ENCODE peak calls at places on chromosomes 13 and 19, in seven cellular contexts. One of them, this sample, is unnamed.

GRCh38 chr13:31625115-31625514 is 114.2 kb upstream of the RXFP2 start:
- DNase-seq in chondrocyte: no peak
- DNase-seq in neural progenitor cell: no peak
- DNase-seq in fibroblast of lung: no peak
- DNase-seq in kidney: no peak
- DNase-seq in CD8-positive, alpha-beta T cell: no peak
- DNase-seq in fibroblast of mammary gland: peak; percentile 69
- DNase-seq in this sample: no peak

GRCh38 chr13:22828081-22828480 is 352.7 kb upstream of the SGCG start:
- DNase-seq in CD8-positive, alpha-beta T cell: no peak
- DNase-seq in fibroblast of mammary gland: peak; percentile 0
- DNase-seq in neural progenitor cell: no peak
- DNase-seq in kidney: no peak
- DNase-seq in chondrocyte: no peak
- DNase-seq in fibroblast of lung: no peak
- DNase-seq in this sample: no peak

GRCh38 chr19:31699421-31699820 is 350.2 kb upstream of the TSHZ3 start:
- DNase-seq in fibroblast of lung: no peak
- DNase-seq in chondrocyte: no peak
- DNase-seq in neural progenitor cell: peak; percentile 39
- DNase-seq in CD8-positive, alpha-beta T cell: no peak
- DNase-seq in kidney: no peak
- DNase-seq in fibroblast of mammary gland: no peak
- DNase-seq in this sample: no peak

GRCh38 chr13:43368003-43368402 is 344.6 kb downstream of the DNAJC15 start:
- DNase-seq in kidney: no peak
- DNase-seq in neural progenitor cell: no peak
- DNase-seq in fibroblast of mammary gland: peak; percentile 29
- DNase-seq in CD8-positive, alpha-beta T cell: no peak
- DNase-seq in fibroblast of lung: peak; percentile 15
- DNase-seq in chondrocyte: no peak
- DNase-seq in this sample: no peak

GRCh38 chr19:1082165-1082927 is 12.8 kb downstream of the POLR2E start:
- DNase-seq in chondrocyte: peak; percentile 84
- DNase-seq in neural progenitor cell: peak; percentile 98
- DNase-seq in kidney: peak; percentile 97
- DNase-seq in fibroblast of mammary gland: no peak
- DNase-seq in fibroblast of lung: no peak
- DNase-seq in CD8-positive, alpha-beta T cell: peak; percentile 75
- DNase-seq in this sample: peak; percentile 81

GRCh38 chr13:44368599-44369368 is 4.8 kb upstream of the SERP2 start:
- DNase-seq in neural progenitor cell: no peak
- DNase-seq in chondrocyte: no peak
- DNase-seq in CD8-positive, alpha-beta T cell: no peak
- DNase-seq in fibroblast of lung: no peak
- DNase-seq in fibroblast of mammary gland: no peak
- DNase-seq in kidney: no peak
- DNase-seq in this sample: no peak

GRCh38 chr13:109665211-109665610 is 121.2 kb downstream of the IRS2 start:
- DNase-seq in CD8-positive, alpha-beta T cell: no peak
- DNase-seq in fibroblast of mammary gland: no peak
- DNase-seq in kidney: no peak
- DNase-seq in chondrocyte: no peak
- DNase-seq in fibroblast of lung: no peak
- DNase-seq in neural progenitor cell: no peak
- DNase-seq in this sample: no peak

GRCh38 chr13:60933638-60934037 is 482.0 kb downstream of the PCDH20 start:
- DNase-seq in fibroblast of lung: no peak
- DNase-seq in chondrocyte: no peak
- DNase-seq in kidney: no peak
- DNase-seq in neural progenitor cell: no peak
- DNase-seq in fibroblast of mammary gland: no peak
- DNase-seq in CD8-positive, alpha-beta T cell: no peak
- DNase-seq in this sample: no peak

GRCh38 chr19:11261902-11262839 is at the start of gene DOCK6:
- DNase-seq in fibroblast of lung: no peak
- DNase-seq in CD8-positive, alpha-beta T cell: no peak
- DNase-seq in chondrocyte: no peak
- DNase-seq in kidney: peak; percentile 78
- DNase-seq in fibroblast of mammary gland: no peak
- DNase-seq in neural progenitor cell: peak; percentile 80
- DNase-seq in this sample: peak; percentile 49

GRCh38 chr19:43589680-43590079 is 6.3 kb downstream of the IRGQ start:
- DNase-seq in kidney: no peak
- DNase-seq in fibroblast of lung: no peak
- DNase-seq in neural progenitor cell: no peak
- DNase-seq in fibroblast of mammary gland: no peak
- DNase-seq in CD8-positive, alpha-beta T cell: no peak
- DNase-seq in chondrocyte: no peak
- DNase-seq in this sample: no peak

GRCh38 chr13:59477011-59477410 is 686.7 kb downstream of the DIAPH3 start:
- DNase-seq in fibroblast of mammary gland: no peak
- DNase-seq in fibroblast of lung: no peak
- DNase-seq in CD8-positive, alpha-beta T cell: no peak
- DNase-seq in kidney: no peak
- DNase-seq in neural progenitor cell: no peak
- DNase-seq in chondrocyte: no peak
- DNase-seq in this sample: no peak
- TF ChIP-seq CTCF in fibroblast of mammary gland: peak; percentile 24
- TF ChIP-seq CTCF in fibroblast of lung: peak; percentile 35
- TF ChIP-seq CTCF in CD8-positive, alpha-beta T cell: no peak
- TF ChIP-seq CTCF in kidney: peak; percentile 4
- TF ChIP-seq CTCF in neural progenitor cell: peak; percentile 52
- TF ChIP-seq CTCF in chondrocyte: peak; percentile 60
- TF ChIP-seq CTCF in this sample: no peak

DNA sequence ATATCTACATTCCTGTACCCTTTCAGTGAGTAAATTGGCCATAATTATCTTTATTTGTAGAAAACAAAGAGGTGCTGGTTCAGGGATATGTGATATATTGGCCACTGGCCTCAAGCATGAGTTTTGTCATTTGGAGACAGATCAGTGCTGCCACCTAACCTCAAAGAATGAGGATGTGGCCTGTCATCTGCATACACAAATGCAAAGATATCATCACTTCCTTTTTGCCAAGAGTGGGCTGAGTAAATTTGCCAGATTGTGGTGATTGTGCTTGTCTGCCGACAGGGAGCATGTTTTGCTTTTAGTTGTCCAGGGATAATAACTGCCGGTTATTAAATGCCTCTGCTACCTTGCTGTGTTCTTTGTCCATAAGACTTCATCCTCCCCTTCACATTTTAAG is 44.2 kb downstream of the WASF3 start:
- DNase-seq in chondrocyte: no peak
- DNase-seq in fibroblast of mammary gland: peak; percentile 64
- DNase-seq in kidney: no peak
- DNase-seq in CD8-positive, alpha-beta T cell: no peak
- DNase-seq in fibroblast of lung: peak; percentile 22
- DNase-seq in neural progenitor cell: no peak
- DNase-seq in this sample: no peak
- TF ChIP-seq CTCF in chondrocyte: no peak
- TF ChIP-seq CTCF in fibroblast of mammary gland: peak; percentile 19
- TF ChIP-seq CTCF in kidney: no peak
- TF ChIP-seq CTCF in CD8-positive, alpha-beta T cell: no peak
- TF ChIP-seq CTCF in fibroblast of lung: no peak
- TF ChIP-seq CTCF in neural progenitor cell: no peak
- TF ChIP-seq CTCF in this sample: no peak

GRCh38 chr19:51394045-51394836 is 3.9 kb upstream of the C19orf84 start:
- DNase-seq in kidney: peak; percentile 94
- DNase-seq in fibroblast of lung: peak; percentile 99
- DNase-seq in fibroblast of mammary gland: peak; percentile 100
- DNase-seq in neural progenitor cell: peak; percentile 100
- DNase-seq in chondrocyte: no peak
- DNase-seq in CD8-positive, alpha-beta T cell: peak; percentile 76
- DNase-seq in this sample: peak; percentile 92
- TF ChIP-seq CTCF in kidney: no peak
- TF ChIP-seq CTCF in fibroblast of lung: peak; percentile 17
- TF ChIP-seq CTCF in fibroblast of mammary gland: peak; percentile 18
- TF ChIP-seq CTCF in neural progenitor cell: no peak
- TF ChIP-seq CTCF in chondrocyte: peak; percentile 55
- TF ChIP-seq CTCF in CD8-positive, alpha-beta T cell: no peak
- TF ChIP-seq CTCF in this sample: peak; percentile 7

GRCh38 chr19:6754653-6755463 is 12.4 kb downstream of the SH2D3A start:
- DNase-seq in neural progenitor cell: no peak
- DNase-seq in fibroblast of lung: no peak
- DNase-seq in chondrocyte: no peak
- DNase-seq in kidney: peak; percentile 67
- DNase-seq in fibroblast of mammary gland: no peak
- DNase-seq in CD8-positive, alpha-beta T cell: no peak
- DNase-seq in this sample: no peak

GRCh38 chr19:6751189-6751588 is 11.7 kb downstream of the TRIP10 start:
- DNase-seq in fibroblast of mammary gland: no peak
- DNase-seq in fibroblast of lung: no peak
- DNase-seq in kidney: no peak
- DNase-seq in chondrocyte: no peak
- DNase-seq in neural progenitor cell: no peak
- DNase-seq in CD8-positive, alpha-beta T cell: no peak
- DNase-seq in this sample: peak; percentile 31

GRCh38 chr19:6754136-6754535 is 13.1 kb downstream of the SH2D3A start:
- DNase-seq in CD8-positive, alpha-beta T cell: no peak
- DNase-seq in chondrocyte: no peak
- DNase-seq in kidney: peak; percentile 81
- DNase-seq in fibroblast of lung: no peak
- DNase-seq in neural progenitor cell: no peak
- DNase-seq in fibroblast of mammary gland: no peak
- DNase-seq in this sample: no peak

GRCh38 chr19:6752257-6753177 is 13.0 kb downstream of the TRIP10 start:
- DNase-seq in fibroblast of mammary gland: no peak
- DNase-seq in kidney: peak; percentile 81
- DNase-seq in chondrocyte: no peak
- DNase-seq in neural progenitor cell: peak; percentile 83
- DNase-seq in fibroblast of lung: no peak
- DNase-seq in CD8-positive, alpha-beta T cell: no peak
- DNase-seq in this sample: no peak

GRCh38 chr19:6753178-6754031 is 13.8 kb downstream of the SH2D3A start:
- DNase-seq in kidney: peak; percentile 95
- DNase-seq in chondrocyte: no peak
- DNase-seq in CD8-positive, alpha-beta T cell: peak; percentile 62
- DNase-seq in fibroblast of mammary gland: peak; percentile 69
- DNase-seq in fibroblast of lung: peak; percentile 52
- DNase-seq in neural progenitor cell: peak; percentile 97
- DNase-seq in this sample: peak; percentile 94
- TF ChIP-seq CTCF in kidney: peak; percentile 63
- TF ChIP-seq CTCF in chondrocyte: peak; percentile 70
- TF ChIP-seq CTCF in CD8-positive, alpha-beta T cell: peak; percentile 47
- TF ChIP-seq CTCF in fibroblast of mammary gland: peak; percentile 24
- TF ChIP-seq CTCF in fibroblast of lung: no peak
- TF ChIP-seq CTCF in neural progenitor cell: peak; percentile 58
- TF ChIP-seq CTCF in this sample: peak; percentile 38

GRCh38 chr13:33274264-33274663 is 11.3 kb downstream of the STARD13 start:
- DNase-seq in fibroblast of mammary gland: peak; percentile 41
- DNase-seq in neural progenitor cell: no peak
- DNase-seq in kidney: no peak
- DNase-seq in chondrocyte: no peak
- DNase-seq in fibroblast of lung: no peak
- DNase-seq in CD8-positive, alpha-beta T cell: no peak
- DNase-seq in this sample: no peak

GRCh38 chr13:33275916-33276315 is 9.6 kb downstream of the STARD13 start:
- DNase-seq in fibroblast of lung: no peak
- DNase-seq in neural progenitor cell: no peak
- DNase-seq in fibroblast of mammary gland: peak; percentile 62
- DNase-seq in kidney: no peak
- DNase-seq in chondrocyte: no peak
- DNase-seq in CD8-positive, alpha-beta T cell: no peak
- DNase-seq in this sample: no peak

GRCh38 chr13:33277946-33278345 is 7.6 kb downstream of the STARD13 start:
- DNase-seq in fibroblast of lung: peak; percentile 57
- DNase-seq in neural progenitor cell: no peak
- DNase-seq in chondrocyte: no peak
- DNase-seq in kidney: no peak
- DNase-seq in fibroblast of mammary gland: peak; percentile 91
- DNase-seq in CD8-positive, alpha-beta T cell: no peak
- DNase-seq in this sample: no peak

GRCh38 chr13:33277351-33277750 is 8.2 kb downstream of the STARD13 start:
- DNase-seq in chondrocyte: no peak
- DNase-seq in kidney: no peak
- DNase-seq in fibroblast of lung: no peak
- DNase-seq in neural progenitor cell: no peak
- DNase-seq in fibroblast of mammary gland: no peak
- DNase-seq in CD8-positive, alpha-beta T cell: no peak
- DNase-seq in this sample: no peak

DNA sequence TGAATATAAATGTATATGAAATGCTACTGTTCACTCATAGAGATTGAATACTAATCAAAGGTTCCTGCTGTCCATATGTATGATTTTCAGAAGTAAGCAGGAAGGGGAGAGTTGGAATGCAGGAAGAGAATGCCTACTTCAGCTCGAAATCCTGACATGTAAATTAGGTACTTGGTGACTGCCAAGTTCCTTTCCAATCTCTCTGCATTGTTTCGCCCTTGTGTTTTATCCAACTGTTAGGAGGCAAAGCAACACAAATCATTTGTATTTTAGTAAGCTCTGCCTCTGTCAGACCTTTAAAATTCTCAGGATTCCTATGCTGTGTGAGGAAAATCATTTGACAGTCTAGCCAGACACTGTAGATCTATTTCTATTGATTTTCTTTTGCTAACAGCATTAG is 9.0 kb downstream of the STARD13 start:
- DNase-seq in neural progenitor cell: no peak
- DNase-seq in fibroblast of mammary gland: no peak
- DNase-seq in fibroblast of lung: no peak
- DNase-seq in chondrocyte: no peak
- DNase-seq in kidney: no peak
- DNase-seq in CD8-positive, alpha-beta T cell: no peak
- DNase-seq in this sample: no peak
- TF ChIP-seq CTCF in neural progenitor cell: no peak
- TF ChIP-seq CTCF in fibroblast of mammary gland: no peak
- TF ChIP-seq CTCF in fibroblast of lung: no peak
- TF ChIP-seq CTCF in chondrocyte: no peak
- TF ChIP-seq CTCF in kidney: no peak
- TF ChIP-seq CTCF in CD8-positive, alpha-beta T cell: no peak
- TF ChIP-seq CTCF in this sample: no peak

DNA sequence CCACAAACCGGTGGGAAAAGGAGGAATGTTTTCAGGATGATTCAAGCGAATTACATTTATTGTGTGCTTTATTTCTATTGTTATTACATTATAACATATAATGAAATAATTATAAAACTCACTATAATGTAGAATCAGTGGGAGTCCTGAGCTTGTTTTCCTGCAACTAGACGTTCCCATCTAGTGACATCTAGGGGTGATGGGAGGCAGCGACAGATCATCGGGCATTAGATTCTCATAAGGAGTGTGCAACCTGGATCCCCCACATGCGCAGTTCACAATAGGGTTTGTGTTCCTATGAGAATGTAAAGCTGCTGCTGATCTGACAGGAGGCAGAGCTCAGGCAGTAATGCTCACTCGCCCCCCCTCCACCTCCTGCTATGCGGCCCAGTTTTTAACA is 54.5 kb downstream of the SPTBN4 start:
- DNase-seq in CD8-positive, alpha-beta T cell: no peak
- DNase-seq in fibroblast of mammary gland: peak; percentile 44
- DNase-seq in neural progenitor cell: no peak
- DNase-seq in kidney: no peak
- DNase-seq in chondrocyte: no peak
- DNase-seq in fibroblast of lung: peak; percentile 42
- DNase-seq in this sample: no peak
- TF ChIP-seq CTCF in CD8-positive, alpha-beta T cell: no peak
- TF ChIP-seq CTCF in fibroblast of mammary gland: peak; percentile 54
- TF ChIP-seq CTCF in neural progenitor cell: peak; percentile 15
- TF ChIP-seq CTCF in kidney: no peak
- TF ChIP-seq CTCF in chondrocyte: peak; percentile 70
- TF ChIP-seq CTCF in fibroblast of lung: peak; percentile 54
- TF ChIP-seq CTCF in this sample: peak; percentile 28

This sample was measured in psoas muscle.